ENCODE peak calls at places on chromosomes 5 and 9, in four cellular contexts. A, T, F and S are unnamed samples.

GRCh38 chr5:77008413-77008812 is 21.8 kb upstream of the AGGF1 start:
- DNase-seq in A (no peak), T (no peak), F (no peak), S (no peak)

GRCh38 chr9:565528-565927 is 276.0 kb upstream of the DMRT1 start:
- DNase-seq in A (no peak), T (no peak), F (no peak), S (no peak)

GRCh38 chr9:72022846-72023245 is 37.6 kb downstream of the C9orf57 start:
- DNase-seq in A (peak; percentile 59), T (no peak), F (no peak), S (no peak)

GRCh38 chr5:134512661-134512999 is 12.8 kb upstream of the JADE2 start:
- DNase-seq in A (no peak), T (no peak), F (no peak), S (no peak)

GRCh38 chr5:171450423-171451246 is 31.2 kb downstream of the FGF18 start:
- DNase-seq in A (peak; percentile 81), T (no peak), F (peak; percentile 92), S (no peak)

GRCh38 chr9:4030751-4031150 is 269.1 kb downstream of the GLIS3 start:
- DNase-seq in A (peak; percentile 28), T (no peak), F (no peak), S (no peak)

GRCh38 chr9:136171801-136172411 is 33.0 kb downstream of the LHX3 start:
- DNase-seq in A (no peak), T (no peak), F (no peak), S (no peak)

GRCh38 chr5:122701640-122702523 is 73.0 kb upstream of the SNX2 start:
- DNase-seq in A (no peak), T (no peak), F (no peak), S (no peak)

GRCh38 chr9:133754187-133754586 is 16.0 kb upstream of the SARDH start:
- DNase-seq in A (no peak), T (no peak), F (peak; percentile 65), S (peak; percentile 52)

GRCh38 chr5:82601085-82601484 is 322.9 kb upstream of the RPS23 start:
- DNase-seq in A (no peak), T (no peak), F (no peak), S (no peak)
- TF ChIP-seq CTCF in A (no peak), T (no peak), F (no peak), S (no peak)

DNA sequence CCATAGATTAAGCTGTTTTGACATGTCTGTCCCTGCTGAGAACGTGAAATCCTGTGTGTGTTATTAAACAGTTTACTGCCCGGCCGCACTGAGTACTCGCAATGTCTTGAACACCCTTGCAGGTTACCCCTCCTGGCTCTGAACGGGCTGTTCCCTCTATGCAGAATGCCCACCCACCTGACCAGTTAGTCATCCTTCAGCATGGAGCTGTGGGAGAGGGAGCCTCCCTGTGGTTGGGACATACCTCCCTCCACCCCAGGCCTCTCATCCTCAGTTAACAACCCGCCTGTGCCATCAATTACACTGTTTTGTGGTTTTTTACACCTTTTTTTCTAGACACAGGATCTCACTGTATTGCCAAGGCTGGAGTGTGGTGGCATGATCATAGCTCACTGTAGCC is 26.0 kb downstream of the TJP2 start:
- DNase-seq in A (peak; percentile 41), T (no peak), F (no peak), S (no peak)
- TF ChIP-seq CTCF in A (peak; percentile 16), T (no peak), F (no peak), S (no peak)

DNA sequence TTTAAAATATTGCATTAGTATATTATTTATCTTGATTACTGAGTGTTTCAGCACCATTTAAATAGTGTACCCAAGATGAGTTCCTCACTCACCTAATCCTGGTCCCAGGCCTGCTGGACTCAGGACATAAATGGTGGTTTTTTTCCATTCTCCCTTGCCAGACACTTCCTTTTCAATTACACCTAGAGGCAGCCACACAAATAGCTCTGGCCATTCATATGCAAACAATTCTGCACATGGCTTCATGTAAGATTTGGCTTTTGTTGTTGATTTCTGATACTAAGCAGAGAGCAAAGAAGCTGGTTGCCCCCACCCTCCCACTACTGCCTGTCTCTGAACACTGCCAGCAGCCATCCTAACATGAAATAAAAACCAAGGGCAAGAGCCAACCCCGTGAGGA is 180.4 kb downstream of the SEMA5A start:
- DNase-seq in A (no peak), T (no peak), F (no peak), S (no peak)
- TF ChIP-seq CTCF in A (no peak), T (no peak), F (no peak), S (no peak)

DNA sequence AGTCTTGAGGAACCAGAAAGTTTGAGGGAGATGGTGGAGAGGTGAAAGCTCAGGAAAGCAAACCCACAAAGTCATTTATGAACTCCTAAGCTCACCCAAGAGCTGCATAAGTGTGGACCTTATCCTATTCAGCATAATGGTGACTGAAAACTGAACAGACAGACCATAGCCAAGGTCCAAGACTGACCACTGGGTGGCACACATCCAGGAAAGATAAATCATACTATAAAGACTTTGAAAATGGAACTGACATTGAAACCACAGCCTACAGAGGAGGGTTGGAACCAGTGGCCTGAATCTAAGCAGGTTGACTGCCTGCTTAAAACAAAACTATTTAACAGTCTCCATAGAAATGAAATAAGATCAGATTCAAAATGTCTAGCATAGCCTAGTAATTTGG is 121.1 kb upstream of the RGS7BP start:
- DNase-seq in A (peak; percentile 1), T (peak; percentile 6), F (no peak), S (no peak)
- TF ChIP-seq CTCF in A (no peak), T (peak; percentile 13), F (peak; percentile 51), S (peak; percentile 67)

GRCh38 chr5:102545175-102545574 is 46.4 kb upstream of the SLCO6A1 start:
- DNase-seq in A (no peak), T (peak; percentile 19), F (no peak), S (no peak)
- TF ChIP-seq CTCF in A (peak; percentile 38), T (peak; percentile 33), F (peak; percentile 25), S (peak; percentile 55)

DNA sequence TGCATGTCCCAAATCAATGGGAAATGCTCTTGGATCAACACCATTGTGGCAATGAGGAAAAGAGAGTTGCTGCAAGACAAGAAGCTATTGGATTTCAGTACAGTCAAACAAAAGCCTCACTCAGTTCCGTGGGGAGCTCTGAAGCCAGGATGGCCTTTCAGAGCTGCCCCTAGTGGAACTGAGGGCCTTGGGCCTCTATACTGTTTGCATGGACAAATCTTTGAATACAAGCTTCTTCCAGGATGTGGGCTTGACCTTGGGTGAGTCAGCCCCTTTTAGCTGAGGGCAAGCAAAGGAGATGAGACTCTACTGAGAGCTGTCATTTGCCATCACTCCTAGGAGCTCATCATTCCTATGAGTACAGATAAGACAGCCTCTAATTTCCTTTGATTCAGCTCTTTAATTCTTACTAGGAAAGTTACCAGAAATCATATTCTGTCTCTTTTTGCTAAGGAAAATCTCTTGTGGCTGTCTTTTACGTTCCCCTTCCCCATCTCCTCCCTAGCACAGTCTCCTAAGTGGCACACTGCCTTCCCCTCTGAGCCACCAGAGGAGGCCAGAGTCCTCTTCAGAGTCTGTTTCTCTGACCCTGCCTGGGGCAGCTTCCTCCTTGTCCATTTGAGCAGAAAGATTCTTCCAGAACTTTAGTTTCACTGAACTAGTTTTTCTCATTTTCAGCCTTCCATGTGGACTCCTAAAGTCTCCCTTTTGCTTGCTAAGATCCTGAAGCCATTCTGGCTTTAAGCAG is 168.8 kb upstream of the POC5 start:
- DNase-seq in A (no peak), T (peak; percentile 35), F (no peak), S (no peak)
- TF ChIP-seq CTCF in A (no peak), T (peak; percentile 54), F (peak; percentile 25), S (peak; percentile 59)

GRCh38 chr5:151340004-151340403 is 7.4 kb downstream of the SLC36A2 start:
- DNase-seq in A (no peak), T (no peak), F (no peak), S (no peak)

GRCh38 chr5:151332857-151333256 is 14.5 kb downstream of the SLC36A2 start:
- DNase-seq in A (no peak), T (no peak), F (peak; percentile 10), S (no peak)

GRCh38 chr5:151344088-151344487 is 3.3 kb downstream of the SLC36A2 start:
- DNase-seq in A (no peak), T (no peak), F (peak; percentile 75), S (no peak)

GRCh38 chr5:151338734-151339133 is 8.6 kb downstream of the SLC36A2 start:
- DNase-seq in A (no peak), T (no peak), F (peak; percentile 5), S (no peak)
- TF ChIP-seq CTCF in A (no peak), T (no peak), F (no peak), S (no peak)

DNA sequence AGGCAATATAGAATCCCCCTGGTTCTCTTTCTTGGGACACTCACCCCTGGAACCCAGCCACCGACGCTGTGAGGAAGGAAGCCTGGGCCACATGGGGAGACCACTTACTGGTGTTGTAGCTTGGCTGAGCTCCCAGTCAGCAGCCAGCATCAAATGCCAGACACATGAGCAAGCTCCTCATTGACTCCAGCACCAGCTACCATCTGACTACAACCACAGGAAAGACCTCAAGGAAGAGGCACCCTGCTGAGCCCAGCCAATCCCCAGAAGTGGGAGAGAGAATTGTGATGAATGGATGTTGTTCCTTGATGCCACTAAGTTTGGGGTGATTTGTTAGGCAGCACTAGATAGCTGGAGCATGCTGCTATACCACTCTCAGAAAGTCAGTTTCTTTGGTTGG is 36.0 kb downstream of the BNIP1 start:
- DNase-seq in A (peak; percentile 53), T (peak; percentile 49), F (no peak), S (no peak)
- TF ChIP-seq CTCF in A (no peak), T (no peak), F (no peak), S (no peak)